ENCODE peak calls at places on chromosome 6, in five cellular contexts. H, Z, I, E and Q are unnamed samples.

GRCh38 chr6:35181933-35182612 is 31.7 kb upstream of the SCUBE3 start:
- DNase-seq in H (peak), E (no peak), Z (no peak), I (no peak), Q (peak)

GRCh38 chr6:141359953-141360352 is 772.8 kb upstream of the GJE1 start:
- DNase-seq in E (no peak), Z (no peak), I (no peak), H (no peak), Q (peak)

GRCh38 chr6:131765081-131765852 is 42.6 kb upstream of the ENPP1 start:
- DNase-seq in I (no peak), E (no peak), H (no peak), Z (no peak), Q (no peak)

GRCh38 chr6:144405173-144405572 is 120.0 kb downstream of the UTRN start:
- DNase-seq in Z (no peak), H (no peak), E (no peak), I (no peak), Q (no peak)

GRCh38 chr6:74277749-74278148 is 581.7 kb downstream of the CD109 start:
- DNase-seq in Z (no peak), I (no peak), H (no peak), E (no peak), Q (no peak)

GRCh38 chr6:125169058-125169457 is 15.5 kb downstream of the TPD52L1 start:
- DNase-seq in E (no peak), I (no peak), H (no peak), Z (no peak), Q (peak)

GRCh38 chr6:144460224-144461095 is 175.3 kb downstream of the UTRN start:
- DNase-seq in E (no peak), I (no peak), Z (no peak), H (no peak), Q (no peak)

GRCh38 chr6:43468748-43469681 is 8.4 kb upstream of the TJAP1 start:
- DNase-seq in Z (no peak), I (no peak), H (no peak), E (no peak), Q (no peak)

GRCh38 chr6:113859349-113860164 is 2.4 kb downstream of the MARCKS start:
- DNase-seq in E (no peak), Z (no peak), H (no peak), I (no peak), Q (peak)

GRCh38 chr6:135182993-135183531 is 2.0 kb downstream of the MYB start:
- DNase-seq in H (no peak), I (no peak), E (no peak), Z (peak), Q (no peak)